ENCODE peak calls at places on chromosomes 4 and X, in nine cellular contexts. B, X, H, G, N, P, I, Z and E are unnamed samples.

GRCh38 chr4:70623301-70623700 is 5.2 kb upstream of the ENAM start:
- DNase-seq in B (no peak), X (no peak), H (no peak), G (no peak), N (no peak), P (no peak), I (no peak), Z (no peak), E (no peak)

GRCh38 chr4:140943486-140943885 is 187.3 kb upstream of the TBC1D9 start:
- DNase-seq in B (no peak), X (no peak), H (peak), G (no peak), N (no peak), P (no peak), I (no peak), Z (no peak), E (no peak)

GRCh38 chr4:105895609-105896460 is 564 bp downstream of the NPNT start:
- DNase-seq in B (no peak), X (no peak), H (peak), G (peak), N (no peak), P (no peak), I (no peak), Z (peak), E (peak)

GRCh38 chr4:83281326-83281725 is 3.3 kb downstream of the COQ2 start:
- DNase-seq in B (no peak), X (no peak), H (no peak), G (no peak), N (no peak), P (no peak), I (no peak), Z (no peak), E (no peak)

GRCh38 chr4:122107680-122108079 is 44.5 kb upstream of the BLTP1 start:
- DNase-seq in B (no peak), X (no peak), H (no peak), G (no peak), N (no peak), P (no peak), I (no peak), Z (no peak), E (no peak)

GRCh38 chr4:159043861-159044260 is 59.0 kb upstream of the RAPGEF2 start:
- DNase-seq in B (no peak), X (no peak), H (no peak), G (no peak), N (no peak), P (no peak), I (no peak), Z (no peak), E (no peak)

GRCh38 chr4:159608434-159608833 is 505.6 kb downstream of the RAPGEF2 start:
- DNase-seq in B (no peak), X (no peak), H (peak), G (no peak), N (no peak), P (no peak), I (no peak), Z (no peak), E (no peak)

GRCh38 chr4:146932111-146932510 is 13.6 kb downstream of the TTC29 start:
- DNase-seq in B (no peak), X (no peak), H (no peak), G (no peak), N (no peak), P (no peak), I (no peak), Z (no peak), E (no peak)

GRCh38 chr4:152458801-152459302 is 77.0 kb downstream of the FBXW7 start:
- DNase-seq in B (no peak), X (no peak), H (no peak), G (peak), N (no peak), P (no peak), I (no peak), Z (no peak), E (no peak)

GRCh38 chrX:120269379-120270035 is 18.9 kb downstream of the ZBTB33 start:
- DNase-seq in B (no peak), X (no peak), H (no peak), G (no peak), N (no peak), P (no peak), I (no peak), Z (no peak), E (peak)

GRCh38 chr4:124321370-124321769 is 391.2 kb downstream of the ANKRD50 start:
- DNase-seq in B (no peak), X (no peak), H (peak), G (no peak), N (no peak), P (no peak), I (no peak), Z (no peak), E (no peak)

GRCh38 chr4:3713817-3714641 is 52.2 kb upstream of the ADRA2C start:
- DNase-seq in B (no peak), X (no peak), H (no peak), G (no peak), N (no peak), P (no peak), I (no peak), Z (no peak), E (no peak)

GRCh38 chr4:53055274-53055673 is 193.2 kb downstream of the RASL11B start:
- DNase-seq in B (no peak), X (peak), H (peak), G (no peak), N (no peak), P (peak), I (peak), Z (no peak), E (no peak)

GRCh38 chrX:40644821-40645358 is 2.5 kb downstream of the CXorf38 start:
- DNase-seq in B (no peak), X (no peak), H (peak), G (peak), N (no peak), P (peak), I (no peak), Z (peak), E (peak)

GRCh38 chrX:106437407-106437806 is 174.4 kb upstream of the RADX start:
- DNase-seq in B (no peak), X (no peak), H (no peak), G (no peak), N (no peak), P (no peak), I (no peak), Z (no peak), E (no peak)

GRCh38 chrX:29947225-29947624 is 268.1 kb upstream of the MAGEB2 start:
- DNase-seq in B (no peak), X (no peak), H (no peak), G (no peak), N (no peak), P (no peak), I (no peak), Z (no peak), E (no peak)

GRCh38 chr4:145804134-145804533 is 124.2 kb downstream of the C4orf51 start:
- DNase-seq in B (no peak), X (no peak), H (peak), G (no peak), N (no peak), P (peak), I (peak), Z (no peak), E (peak)

GRCh38 chr4:102713096-102713495 is 47.7 kb downstream of the MANBA start:
- DNase-seq in B (no peak), X (no peak), H (no peak), G (no peak), N (no peak), P (no peak), I (no peak), Z (no peak), E (no peak)

GRCh38 chr4:120052840-120053239 is 13.8 kb downstream of the MAD2L1 start:
- DNase-seq in B (no peak), X (no peak), H (peak), G (no peak), N (no peak), P (peak), I (peak), Z (no peak), E (no peak)

GRCh38 chrX:6026484-6026883 is 202.2 kb downstream of the NLGN4X start:
- DNase-seq in B (no peak), X (no peak), H (no peak), G (no peak), N (no peak), P (no peak), I (no peak), Z (no peak), E (no peak)